ENCODE peak calls at places on chromosomes 4 and X, in four cellular contexts. G, R, P and T are unnamed samples.

GRCh38 chr4:153198739-153199138 is 5.5 kb upstream of the TRIM2 start:
- DNase-seq in G (no peak), R (no peak), P (no peak), T (no peak)

GRCh38 chrX:96770315-96770714 is 85.7 kb downstream of the DIAPH2 start:
- DNase-seq in G (peak; percentile 52), R (no peak), P (no peak), T (peak; percentile 6)

GRCh38 chr4:108359130-108359709 is 190.5 kb upstream of the LEF1 start:
- DNase-seq in G (no peak), R (no peak), P (no peak), T (no peak)

GRCh38 chr4:992297-993110 is 700 bp downstream of the SLC26A1 start:
- DNase-seq in G (peak; percentile 31), R (peak; percentile 90), P (peak; percentile 97), T (no peak)

GRCh38 chr4:169311643-169312365 is 41.0 kb upstream of the SH3RF1 start:
- DNase-seq in G (peak; percentile 53), R (no peak), P (peak; percentile 51), T (peak; percentile 62)

GRCh38 chr4:76882630-76883029 is 15.3 kb downstream of the SOWAHB start:
- DNase-seq in G (no peak), R (no peak), P (no peak), T (peak; percentile 41)

GRCh38 chrX:51837926-51838325 is 55.5 kb upstream of the MAGED1 start:
- DNase-seq in G (no peak), R (no peak), P (peak; percentile 55), T (peak; percentile 4)

GRCh38 chr4:26062221-26062620 is 148.2 kb downstream of the SMIM20 start:
- DNase-seq in G (no peak), R (no peak), P (no peak), T (no peak)

GRCh38 chr4:680931-681645 is 6.7 kb downstream of the MYL5 start:
- DNase-seq in G (peak; percentile 52), R (peak; percentile 89), P (peak; percentile 83), T (peak; percentile 28)

GRCh38 chrX:150504399-150505186 is 63.8 kb upstream of the MTM1 start:
- DNase-seq in G (peak; percentile 54), R (no peak), P (peak; percentile 49), T (peak; percentile 4)

GRCh38 chr4:180665994-180666818 is 1577.0 kb upstream of the TENM3 start:
- DNase-seq in G (peak; percentile 53), R (no peak), P (peak; percentile 49), T (peak; percentile 75)

GRCh38 chr4:140080883-140081282 is 73.1 kb downstream of the MAML3 start:
- DNase-seq in G (no peak), R (no peak), P (no peak), T (no peak)

GRCh38 chrX:110733166-110733565 is 62.5 kb downstream of the CHRDL1 start:
- DNase-seq in G (no peak), R (no peak), P (no peak), T (no peak)

GRCh38 chr4:10737335-10737734 is 52.8 kb upstream of the CLNK start:
- DNase-seq in G (no peak), R (no peak), P (no peak), T (no peak)

GRCh38 chr4:29051381-29051965 is 1668.7 kb upstream of the PCDH7 start:
- DNase-seq in G (no peak), R (no peak), P (no peak), T (peak; percentile 55)

GRCh38 chr4:1579834-1580686 is 104.1 kb downstream of the FAM53A start:
- DNase-seq in G (peak; percentile 88), R (peak; percentile 97), P (peak; percentile 96), T (peak; percentile 57)

GRCh38 chr4:77697860-77698599 is 92.4 kb downstream of the CXCL13 start:
- DNase-seq in G (peak; percentile 72), R (no peak), P (no peak), T (peak; percentile 78)

GRCh38 chr4:73396993-73397972 is 6.8 kb upstream of the ALB start:
- DNase-seq in G (no peak), R (no peak), P (no peak), T (no peak)

DNA sequence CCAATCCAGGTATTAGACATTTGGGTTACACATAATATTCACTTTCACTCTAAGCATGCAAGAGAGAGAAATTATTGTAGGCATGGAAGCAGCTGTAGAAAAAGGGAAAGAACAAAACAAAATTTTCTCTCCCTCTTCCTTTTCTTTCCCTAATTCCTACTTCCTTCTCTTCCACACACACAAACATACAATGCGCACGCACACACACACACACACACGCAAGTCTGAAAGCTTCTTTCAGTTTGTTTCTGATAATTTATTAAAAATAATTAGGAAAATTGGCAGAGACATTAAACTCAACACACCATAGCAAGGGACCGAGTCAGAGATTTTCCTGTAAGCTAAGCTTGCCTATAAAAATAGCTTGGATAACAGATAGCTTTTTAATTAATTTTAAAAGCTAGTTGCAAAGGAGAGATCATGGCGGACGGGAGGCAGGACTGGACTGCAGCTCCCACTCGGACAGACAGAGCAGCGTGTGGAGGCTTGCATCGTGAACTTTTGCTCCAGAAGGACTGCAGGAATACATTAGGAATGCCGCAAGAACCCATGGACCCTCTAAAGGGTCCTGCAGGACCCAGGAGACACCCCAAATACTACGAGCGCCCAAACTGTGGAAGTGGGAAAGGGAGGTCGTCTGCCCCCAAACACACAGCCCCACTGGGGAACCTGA is 92.6 kb upstream of the MAPK10 start:
- DNase-seq in G (no peak), R (no peak), P (no peak), T (no peak)
- H3K4me3 ChIP-seq in G (no peak overlapping the region), R (peak overlapping the region; percentile 4), P (no peak overlapping the region), T (no peak overlapping the region)

GRCh38 chr4:126664839-126665238 is 967.9 kb upstream of the INTU start:
- DNase-seq in G (no peak), R (no peak), P (no peak), T (no peak)
- TF ChIP-seq CTCF in G (no peak), R (no peak), P (no peak), T (no peak)

GRCh38 chrX:136608295-136608933 is 39.5 kb upstream of the CD40LG start:
- DNase-seq in G (peak; percentile 57), R (no peak), P (peak; percentile 45), T (peak; percentile 40)
- H3K4me3 ChIP-seq in G (no peak overlapping the region), R (no peak overlapping the region), P (no peak overlapping the region), T (no peak overlapping the region)

GRCh38 chrX:16743604-16744325 is 24.4 kb downstream of the SYAP1 start:
- DNase-seq in G (peak; percentile 75), R (no peak), P (peak; percentile 52), T (peak; percentile 78)
- TF ChIP-seq CTCF in G (peak; percentile 51), R (no peak), P (peak; percentile 27), T (peak; percentile 10)

GRCh38 chr4:165209796-165210195 is 2.4 kb downstream of the KLHL2 start:
- DNase-seq in G (peak; percentile 2), R (no peak), P (no peak), T (no peak)

GRCh38 chr4:165207431-165208321 is at the start of gene KLHL2:
- DNase-seq in G (peak; percentile 65), R (peak; percentile 97), P (peak; percentile 88), T (peak; percentile 84)

GRCh38 chr4:165208322-165208652 is 926 bp downstream of the KLHL2 start:
- DNase-seq in G (no peak), R (no peak), P (no peak), T (no peak)

GRCh38 chr4:165210566-165210965 is 3.2 kb downstream of the KLHL2 start:
- DNase-seq in G (peak; percentile 69), R (no peak), P (no peak), T (no peak)

GRCh38 chr4:165208741-165209388 is 1.5 kb downstream of the KLHL2 start:
- DNase-seq in G (peak; percentile 29), R (no peak), P (no peak), T (peak; percentile 35)
- H3K4me3 ChIP-seq in G (peak overlapping the region; percentile 95), R (peak overlapping the region; percentile 79), P (no peak overlapping the region), T (peak overlapping the region; percentile 89)

GRCh38 chrX:10725071-10725470 is 104.7 kb upstream of the MID1 start:
- DNase-seq in G (peak; percentile 52), R (no peak), P (no peak), T (no peak)
- TF ChIP-seq CTCF in G (peak; percentile 58), R (no peak), P (peak; percentile 49), T (peak; percentile 28)

DNA sequence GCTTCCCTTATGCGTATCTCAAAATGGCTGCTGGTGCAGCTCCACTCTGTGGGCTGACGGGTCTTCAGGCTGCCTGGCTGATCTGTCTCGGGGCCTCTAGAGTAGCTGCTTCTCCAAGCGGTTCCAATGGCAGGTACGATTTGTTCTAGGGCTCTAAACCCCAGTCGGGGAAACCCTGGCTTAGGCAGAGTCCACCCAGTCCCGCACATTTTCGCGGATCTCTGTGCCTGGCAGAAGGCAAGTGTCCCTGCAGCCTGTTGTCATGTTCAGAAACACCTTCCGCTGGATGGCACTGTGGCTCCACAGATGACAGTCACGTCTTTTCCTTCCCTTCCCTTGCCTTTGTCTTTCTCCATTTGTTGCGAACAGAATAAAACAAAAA is 54.4 kb downstream of the NBDY start:
- DNase-seq in G (no peak), R (no peak), P (no peak), T (no peak)
- H3K4me3 ChIP-seq in G (no peak overlapping the region), R (peak overlapping the region; percentile 22), P (no peak overlapping the region), T (no peak overlapping the region)

GRCh38 chr4:15043226-15043625 is 40.9 kb downstream of the CPEB2 start:
- DNase-seq in G (peak; percentile 40), R (no peak), P (no peak), T (peak; percentile 21)
- TF ChIP-seq CTCF in G (peak; percentile 50), R (no peak), P (no peak), T (peak; percentile 33)

DNA sequence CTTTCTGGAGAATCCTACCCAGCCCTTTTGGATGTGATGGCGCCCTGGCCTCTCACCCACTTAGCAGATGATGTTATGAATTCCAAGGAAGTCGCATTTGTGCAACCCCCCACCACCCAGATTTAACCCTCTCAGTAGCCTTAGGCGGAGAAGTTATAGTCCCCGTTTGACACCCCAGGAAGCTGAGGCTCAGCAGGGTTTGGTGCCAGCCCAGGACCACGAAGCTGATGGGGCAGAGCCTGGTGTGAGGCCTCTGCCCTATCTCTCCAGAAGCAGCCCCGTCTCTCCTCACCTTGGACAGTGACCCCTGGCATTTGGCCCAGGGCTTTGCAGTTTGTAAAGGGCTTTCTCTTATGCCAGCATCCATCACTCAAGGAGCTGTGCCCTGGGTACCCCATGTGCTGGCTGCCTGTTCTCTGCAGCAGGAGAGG is 1.1 kb downstream of the WFS1 start:
- DNase-seq in G (peak; percentile 22), R (peak; percentile 22), P (peak; percentile 44), T (no peak)
- H3K4me3 ChIP-seq in G (peak overlapping the region; percentile 90), R (peak overlapping the region; percentile 88), P (peak overlapping the region; percentile 89), T (peak overlapping the region; percentile 23)

DNA sequence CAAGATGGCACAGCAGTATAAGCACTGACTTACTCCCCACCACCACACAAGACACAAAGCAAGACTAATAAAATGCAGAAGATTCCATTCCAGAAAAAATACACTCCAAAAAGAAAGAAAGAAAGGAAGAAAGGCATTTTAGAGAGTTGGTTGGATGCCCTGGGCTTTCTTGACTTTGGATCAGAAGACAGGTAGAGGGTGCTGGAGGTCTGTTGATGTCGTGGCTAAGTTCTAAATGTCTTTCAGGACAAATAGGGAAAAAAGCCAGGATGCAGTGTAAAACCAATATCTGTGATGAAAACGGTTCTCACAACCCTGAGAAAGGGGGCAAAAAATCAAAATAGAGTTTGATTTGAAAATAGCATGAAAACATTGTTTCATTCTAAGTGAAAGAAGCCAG is 555.2 kb upstream of the PRKX start:
- DNase-seq in G (peak; percentile 45), R (no peak), P (no peak), T (no peak)
- TF ChIP-seq CTCF in G (peak; percentile 55), R (no peak), P (no peak), T (no peak)